ENCODE peak calls at places on chromosomes 7 and 10, in four cellular contexts. A is K562, G is DND-41, F is astrocyte. P is an unnamed sample. For H3K4me1, the result is how much of the 10 kb centered on the place peaks cover.

GRCh38 chr7:37187179-37187578 is 261.5 kb downstream of the ELMO1 start:
- DNase-seq in A (no peak), G (no peak), F (no peak), P (no peak)

GRCh38 chr10:101011517-101012423 is 12.2 kb downstream of the LZTS2 start:
- DNase-seq in A (peak), G (no peak), F (no peak), P (peak)

GRCh38 chr10:119686465-119687191 is 35.4 kb downstream of the BAG3 start:
- DNase-seq in A (peak), G (peak), F (peak), P (peak)

GRCh38 chr10:16777473-16778370 is 39.5 kb downstream of the RSU1 start:
- DNase-seq in A (peak), G (peak), F (peak), P (no peak)

GRCh38 chr7:79506481-79506880 is 53.0 kb upstream of the MAGI2 start:
- DNase-seq in A (no peak), G (no peak), F (peak), P (peak)

GRCh38 chr10:17536221-17536620 is 81.0 kb downstream of the HACD1 start:
- DNase-seq in A (no peak), G (no peak), F (no peak), P (no peak)

GRCh38 chr7:27165655-27166474 is 528 bp upstream of the HOXA9 start:
- DNase-seq in A (no peak), G (no peak), F (no peak), P (no peak)

GRCh38 chr7:29488977-29489376 is 74.7 kb upstream of the PRR15 start:
- DNase-seq in A (no peak), G (no peak), F (peak), P (no peak)

GRCh38 chr7:152633504-152633903 is 42.4 kb downstream of the XRCC2 start:
- DNase-seq in A (no peak), G (no peak), F (no peak), P (no peak)

GRCh38 chr10:17787087-17787942 is 21.8 kb upstream of the MRC1 start:
- DNase-seq in A (no peak), G (no peak), F (peak), P (peak)

GRCh38 chr10:43039629-43040481 is 37.0 kb upstream of the RET start:
- DNase-seq in A (no peak), G (peak), F (no peak), P (no peak)

GRCh38 chr10:30820282-30820991 is 190.9 kb upstream of the LYZL2 start:
- DNase-seq in A (no peak), G (no peak), F (peak), P (no peak)

GRCh38 chr7:17878621-17879020 is 61.7 kb downstream of the SNX13 start:
- DNase-seq in A (no peak), G (no peak), F (no peak), P (no peak)

GRCh38 chr10:6216916-6217315 is 14.2 kb downstream of the PFKFB3 start:
- DNase-seq in A (no peak), G (no peak), F (no peak), P (no peak)

GRCh38 chr10:15300697-15301096 is 70.4 kb downstream of the FAM171A1 start:
- DNase-seq in A (no peak), G (no peak), F (no peak), P (no peak)

GRCh38 chr7:16647435-16647960 is 1.5 kb downstream of the BZW2 start:
- DNase-seq in A (no peak), G (no peak), F (peak), P (no peak)

GRCh38 chr7:115038158-115038557 is 116.3 kb downstream of the MDFIC start:
- DNase-seq in A (no peak), G (no peak), F (no peak), P (no peak)

GRCh38 chr7:2242541-2243482 is 786 bp downstream of the NUDT1 start:
- DNase-seq in A (no peak), G (peak), F (no peak), P (peak)
- TF ChIP-seq CTCF in A (no peak), G (no peak), F (no peak), P (peak)

DNA sequence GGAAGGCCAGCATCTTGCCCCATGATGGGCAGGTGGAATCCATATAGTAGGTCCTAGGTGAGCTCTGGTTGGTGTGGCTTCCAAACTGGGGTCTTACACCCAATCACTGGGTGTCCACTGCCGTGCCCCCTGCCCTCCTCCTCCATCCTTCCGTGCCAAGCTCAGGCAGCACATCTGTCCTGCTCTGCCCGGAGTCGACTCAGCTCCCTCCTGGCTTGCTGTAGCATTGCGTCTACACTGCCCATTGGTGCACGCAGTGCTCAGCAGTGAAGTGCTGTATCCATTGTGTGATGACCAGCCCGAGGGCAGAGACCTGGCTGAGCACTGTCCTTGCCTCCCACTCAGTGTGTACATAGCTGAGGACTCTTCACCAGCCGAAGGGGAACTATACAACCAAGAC is 148.4 kb downstream of the ADAM12 start:
- DNase-seq in A (no peak), G (no peak), F (no peak), P (peak)
- H3K9ac ChIP-seq in A (no peak), G (no peak), F (no peak), P (no peak)

DNA sequence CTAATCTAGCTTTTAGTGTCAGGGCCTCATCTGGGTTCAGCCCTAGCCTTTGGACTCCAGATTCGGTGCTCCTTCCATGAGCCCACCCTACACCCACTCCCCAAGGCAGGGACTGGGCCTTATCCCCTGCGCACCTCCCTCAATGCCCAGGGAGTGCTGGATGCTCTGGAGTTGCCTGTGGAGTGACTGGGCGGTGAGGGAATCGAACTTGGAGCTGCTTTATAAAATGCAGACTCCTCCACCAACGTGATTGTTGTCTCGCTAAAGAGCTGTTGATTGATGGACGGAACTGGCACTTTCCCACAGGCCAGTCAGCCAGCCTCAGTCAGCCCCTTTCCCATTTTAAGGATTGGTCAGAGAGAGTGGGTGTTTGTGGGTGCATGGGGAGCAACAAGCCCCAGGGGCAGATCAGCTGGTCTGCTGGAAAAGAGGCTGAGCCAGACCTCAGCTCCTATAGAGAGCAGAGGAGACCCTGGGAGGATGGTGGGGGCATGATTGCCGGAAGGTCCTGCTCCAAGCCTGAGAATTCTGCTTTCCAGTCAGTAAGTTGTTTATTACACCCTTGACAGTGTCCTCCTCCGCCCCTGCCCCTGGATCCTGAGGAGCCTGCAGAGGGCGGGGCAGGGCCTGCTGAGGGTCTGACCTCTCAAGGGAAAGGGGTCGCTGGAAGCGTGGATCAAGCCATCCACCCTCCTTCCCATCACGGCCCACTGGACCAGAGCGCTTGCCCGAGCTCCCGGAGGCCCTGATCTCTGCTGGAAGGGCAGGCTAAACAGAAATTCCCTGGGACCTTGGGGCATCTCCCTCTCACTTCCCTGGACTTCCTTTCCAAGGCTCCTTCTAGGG is 16.7 kb downstream of the UNC5B start:
- DNase-seq in A (no peak), G (no peak), F (no peak), P (no peak)
- H3K4me1 ChIP-seq in A (under half), G (under half), F (under half), P (under half)

GRCh38 chr10:79386637-79387465 is 39.6 kb downstream of the PPIF start:
- DNase-seq in A (no peak), G (no peak), F (no peak), P (peak)
- TF ChIP-seq CTCF in A (no peak), G (no peak), F (no peak), P (no peak)

DNA sequence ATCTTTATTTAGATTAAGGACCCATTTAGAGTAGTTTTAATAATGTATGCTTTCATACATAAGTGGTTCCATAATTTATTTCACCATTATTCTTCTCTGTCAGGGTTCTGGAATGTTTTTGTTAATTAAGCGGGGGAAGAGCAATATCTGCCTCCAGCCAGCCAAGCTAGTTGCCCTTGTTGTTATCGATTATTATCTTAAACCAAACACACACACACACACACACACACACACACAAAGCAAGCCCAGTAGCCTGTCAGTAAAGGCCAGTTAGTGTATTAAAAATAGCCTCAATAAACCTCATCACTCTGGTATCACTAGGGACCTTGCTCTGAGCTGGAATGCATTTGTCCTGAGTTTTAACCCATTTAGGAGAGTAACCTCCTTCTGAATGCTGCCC is 131.0 kb downstream of the CELF2 start:
- DNase-seq in A (no peak), G (no peak), F (no peak), P (no peak)
- H3K9ac ChIP-seq in A (no peak), G (no peak), F (no peak), P (no peak)

DNA sequence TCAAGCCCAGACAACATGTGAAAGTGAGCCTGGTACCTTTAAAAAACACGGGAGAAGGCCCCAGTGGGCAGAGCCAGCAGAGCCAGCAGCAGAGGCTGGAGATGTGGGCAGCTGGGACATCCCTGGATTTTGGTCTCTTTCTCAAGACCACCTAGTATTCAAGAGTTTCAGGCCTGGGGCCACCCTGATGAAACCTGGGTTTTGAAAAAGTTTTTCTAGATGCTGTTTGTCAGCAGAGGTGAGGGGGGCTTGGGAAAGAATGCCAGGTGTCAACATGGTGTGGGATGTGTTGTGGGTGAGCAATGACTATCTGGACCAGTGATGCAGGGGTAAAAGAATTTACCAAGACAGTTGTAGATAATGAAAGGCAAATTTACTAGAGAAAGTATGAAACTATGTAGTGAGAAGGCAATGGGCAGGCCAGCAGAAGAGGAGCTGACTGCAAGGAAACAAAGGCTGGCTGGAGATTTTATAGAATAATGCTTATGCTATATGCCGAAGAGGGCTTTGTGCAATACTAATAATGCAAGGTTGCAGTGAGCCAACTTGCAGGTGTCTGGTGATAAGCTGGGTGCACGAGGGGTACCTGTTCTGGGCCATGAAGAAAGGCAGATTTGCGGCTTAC is 28.1 kb upstream of the PLEKHA1 start:
- DNase-seq in A (no peak), G (no peak), F (no peak), P (no peak)
- H3K4me1 ChIP-seq in A (under half), G (under half), F (under half), P (under half)

GRCh38 chr10:80498833-80499671 is 38.6 kb upstream of the SH2D4B start:
- DNase-seq in A (no peak), G (no peak), F (peak), P (peak)
- TF ChIP-seq CTCF in A (no peak), G (no peak), F (no peak), P (no peak)